ENCODE peak calls at places on chromosomes 16 and 17, in eight cellular contexts. S is H1, V is SK-N-SH, A is K562, G is HepG2, T is GM12878, Z is endothelial cell of umbilical vein, B is HCT116. C is an unnamed sample.

GRCh38 chr17:21171970-21172510 is 41.9 kb downstream of the TMEM11 start:
- DNase-seq in V (no peak), B (no peak), G (no peak), A (no peak), T (no peak), S (no peak), Z (no peak), C (no peak)

GRCh38 chr16:78684040-78684611 is 584.7 kb downstream of the WWOX start:
- DNase-seq in S (no peak), G (peak; percentile 51), V (no peak), T (no peak), B (no peak), Z (no peak), A (no peak), C (no peak)

GRCh38 chr16:51133130-51133529 is 17.9 kb downstream of the SALL1 start:
- DNase-seq in B (no peak), S (peak; percentile 43), G (no peak), A (no peak), Z (no peak), T (no peak), V (no peak), C (no peak)

GRCh38 chr17:20234266-20234665 is 225.1 kb downstream of the SPECC1 start:
- DNase-seq in V (no peak), A (no peak), B (no peak), S (no peak), G (no peak), Z (no peak), T (no peak), C (no peak)

GRCh38 chr17:9976283-9977009 is 71.4 kb upstream of the RCVRN start:
- DNase-seq in V (no peak), A (no peak), Z (no peak), S (no peak), B (no peak), G (no peak), T (no peak), C (no peak)

GRCh38 chr16:4981473-4981872 is 23.3 kb downstream of the SEC14L5 start:
- DNase-seq in G (no peak), Z (no peak), T (no peak), V (no peak), A (no peak), B (no peak), S (no peak), C (no peak)

GRCh38 chr17:40168262-40168832 is 8.9 kb upstream of the RAPGEFL1 start:
- DNase-seq in V (peak; percentile 65), B (peak; percentile 28), G (peak; percentile 77), T (peak; percentile 15), A (peak; percentile 41), Z (peak; percentile 65), S (peak; percentile 59), C (no peak)

GRCh38 chr17:794876-795275 is 12.7 kb downstream of the MRM3 start:
- DNase-seq in S (peak; percentile 83), G (peak; percentile 24), T (no peak), B (peak; percentile 47), V (peak; percentile 90), Z (peak; percentile 85), A (peak; percentile 58), C (no peak)

GRCh38 chr17:81040791-81041337 is 5.9 kb downstream of the BAIAP2 start:
- DNase-seq in Z (no peak), G (peak; percentile 37), A (peak; percentile 71), V (peak; percentile 77), B (no peak), T (no peak), S (peak; percentile 78), C (no peak)

GRCh38 chr16:4415538-4416199 is 727 bp downstream of the CORO7 start:
- DNase-seq in T (no peak), A (peak; percentile 74), B (no peak), Z (peak; percentile 43), V (peak; percentile 77), G (peak; percentile 16), S (peak; percentile 67), C (no peak)

DNA sequence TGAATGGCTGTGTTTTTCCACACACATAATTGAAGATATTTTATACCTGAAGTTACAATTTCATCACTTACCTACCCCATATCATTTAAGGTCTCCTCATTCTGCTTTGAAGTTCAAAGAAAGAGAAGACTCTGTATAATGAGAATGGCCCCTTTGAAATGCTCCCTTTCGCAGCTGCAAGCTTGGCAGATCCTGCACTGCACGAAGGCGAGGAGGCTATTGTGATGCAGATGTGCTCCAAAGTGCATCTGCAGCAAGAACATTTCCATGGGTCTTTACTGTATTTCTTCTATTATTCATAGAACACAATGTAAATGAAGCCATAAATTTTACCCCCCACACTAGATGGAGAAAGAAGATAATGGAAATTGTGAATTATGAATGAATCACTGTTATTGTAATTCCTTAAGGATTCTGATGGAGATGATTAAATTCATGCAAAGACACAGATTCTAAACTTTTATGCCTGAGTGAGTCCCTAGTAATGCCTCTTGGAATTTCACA is 178.6 kb downstream of the CHD9NB start:
- DNase-seq in Z (no peak), A (no peak), V (no peak), T (no peak), B (no peak), S (no peak), G (no peak), C (no peak)
- H3K9ac ChIP-seq in Z (no peak overlapping the region), A (no peak overlapping the region), V (no peak overlapping the region), T (no peak overlapping the region), B (no peak overlapping the region), S (no peak overlapping the region), G (no peak overlapping the region), C (no peak overlapping the region)

GRCh38 chr16:11636172-11636721 is 32.0 kb upstream of the SNN start:
- DNase-seq in V (no peak), B (no peak), T (no peak), A (no peak), G (peak; percentile 56), Z (no peak), S (peak; percentile 69), C (no peak)

GRCh38 chr16:11639008-11639562 is 29.2 kb upstream of the SNN start:
- DNase-seq in B (no peak), Z (no peak), G (no peak), S (no peak), T (no peak), A (no peak), V (no peak), C (no peak)

GRCh38 chr16:11637320-11637719 is 30.9 kb upstream of the SNN start:
- DNase-seq in Z (no peak), B (no peak), A (no peak), S (no peak), G (no peak), V (no peak), T (no peak), C (no peak)

GRCh38 chr16:11635679-11636171 is 32.5 kb upstream of the SNN start:
- DNase-seq in Z (no peak), B (no peak), V (no peak), A (no peak), S (no peak), G (no peak), T (no peak), C (no peak)

DNA sequence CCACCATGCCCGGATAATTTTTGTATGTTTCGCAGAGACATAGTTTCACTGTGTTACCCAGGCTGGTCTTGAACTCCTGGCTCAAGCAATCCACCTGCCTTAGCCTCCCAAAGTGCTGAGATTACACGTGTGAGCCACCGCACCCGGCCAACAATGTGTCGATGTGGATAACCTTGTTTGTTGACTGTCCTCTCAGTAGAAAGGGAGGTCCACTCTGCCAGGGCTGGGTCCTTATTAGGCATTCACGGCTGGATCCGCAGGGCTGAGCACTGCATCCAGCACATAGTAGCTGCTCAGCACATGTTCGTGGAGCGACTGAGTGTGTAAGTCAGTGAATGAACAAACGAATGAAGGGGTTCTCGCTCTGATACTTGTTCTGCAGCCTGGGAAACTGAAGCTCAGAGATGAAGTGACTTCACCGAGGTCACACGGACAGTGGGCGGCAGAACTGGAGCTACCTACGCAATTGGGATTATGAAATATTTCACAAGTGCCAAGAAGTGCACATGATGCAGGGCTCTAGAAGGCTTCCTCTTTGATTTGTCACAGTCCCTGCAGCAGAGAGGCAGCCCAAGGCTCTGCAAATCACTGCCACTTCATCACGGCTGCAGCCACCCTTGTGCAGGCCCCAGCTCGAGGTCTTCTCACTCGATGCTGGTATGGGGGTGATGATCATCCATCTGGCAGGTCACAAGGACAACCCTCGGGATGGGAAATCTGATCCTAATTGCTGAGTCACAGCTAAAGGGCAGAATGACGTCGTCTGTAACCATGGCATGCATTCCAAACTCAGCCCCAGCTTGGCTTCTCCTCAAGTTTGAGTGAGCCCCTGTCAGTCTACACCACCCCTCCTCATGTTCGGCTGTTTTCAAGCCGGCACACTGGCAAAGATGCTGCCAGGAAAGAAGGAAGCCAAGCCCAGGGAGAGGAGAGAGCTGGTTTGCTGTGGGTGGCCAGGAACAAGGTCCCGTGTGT is 28.0 kb upstream of the SNN start:
- DNase-seq in B (peak; percentile 63), T (no peak), G (peak; percentile 90), Z (peak; percentile 18), S (no peak), V (no peak), A (peak; percentile 23), C (peak; percentile 51)
- TF ChIP-seq POLR2AphosphoS5 in B (no peak), T (no peak), G (no peak), Z (no peak), S (peak; percentile 40), V (no peak), A (no peak), C (no peak)

DNA sequence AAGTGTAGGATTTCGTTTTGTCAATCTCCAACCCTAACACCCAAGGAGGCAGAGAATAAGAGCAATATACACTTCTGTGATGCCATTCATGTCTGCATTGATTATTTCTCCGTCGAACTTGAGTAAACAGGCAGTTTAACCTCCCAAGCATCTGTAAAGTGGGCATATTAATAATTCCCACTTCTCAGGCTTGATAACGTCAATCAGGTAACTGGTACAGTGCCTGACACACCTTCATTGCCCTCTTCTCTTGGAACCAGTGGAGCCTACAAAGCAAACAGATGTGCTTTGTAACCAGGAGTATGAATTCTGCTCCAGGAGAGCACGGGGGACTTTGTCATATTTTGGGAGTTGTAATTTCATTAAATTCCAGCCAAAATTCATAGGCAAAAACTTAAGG is 32.5 kb upstream of the PLCG2 start:
- DNase-seq in A (no peak), V (no peak), B (no peak), S (no peak), T (no peak), G (no peak), Z (peak; percentile 13), C (no peak)
- H3K9ac ChIP-seq in A (peak overlapping the region; percentile 6), V (no peak overlapping the region), B (no peak overlapping the region), S (no peak overlapping the region), T (no peak overlapping the region), G (no peak overlapping the region), Z (no peak overlapping the region), C (no peak overlapping the region)

DNA sequence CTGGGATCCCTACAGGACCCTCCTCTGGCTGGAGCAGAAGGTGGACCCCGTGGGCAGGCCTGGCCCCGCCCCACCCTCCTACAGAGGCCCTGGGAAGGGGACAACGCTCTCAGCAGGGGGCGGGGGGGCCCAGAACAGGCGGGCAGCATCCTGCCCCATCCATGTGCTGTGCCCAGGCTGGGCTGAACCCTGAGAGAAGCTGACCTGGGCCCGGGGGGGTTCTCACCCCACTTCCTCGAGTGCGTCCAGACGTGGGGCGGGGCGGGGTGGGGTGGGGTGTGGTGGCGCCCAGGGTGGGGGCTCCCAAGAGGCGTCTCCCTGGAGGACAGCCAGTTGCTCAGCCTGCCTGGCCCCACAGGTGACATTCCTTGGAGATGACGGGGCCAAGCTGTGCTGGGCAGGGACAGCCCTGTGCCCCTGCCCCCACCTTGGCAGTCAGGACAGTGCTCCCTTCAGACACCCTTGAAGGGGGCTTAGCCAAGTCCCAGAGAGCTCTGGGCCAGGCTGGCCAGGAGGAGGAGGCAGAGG is 390 bp upstream of the UNC13D start:
- DNase-seq in S (no peak), G (peak; percentile 64), B (peak; percentile 85), A (peak; percentile 79), T (no peak), V (peak; percentile 83), Z (no peak), C (no peak)
- TF ChIP-seq POLR2AphosphoS5 in S (no peak), G (no peak), B (peak; percentile 79), A (no peak), T (no peak), V (no peak), Z (no peak), C (no peak)